ENCODE peak calls at places on chromosomes 1 and 21, in six cellular contexts. F, J, Q, K, B and C are unnamed samples.

GRCh38 chr1:7255303-7256058 is 470.2 kb downstream of the CAMTA1 start:
- DNase-seq in F (no peak), K (no peak), Q (no peak), J (no peak), B (no peak), C (no peak)

GRCh38 chr21:38839683-38840286 is 34.1 kb downstream of the ETS2 start:
- DNase-seq in J (peak), K (no peak), F (no peak), Q (peak), B (no peak), C (no peak)

GRCh38 chr1:119621714-119622113 is 26.4 kb downstream of the ZNF697 start:
- DNase-seq in J (no peak), K (no peak), B (no peak), F (no peak), Q (no peak), C (no peak)

GRCh38 chr1:33299461-33300155 is 21.3 kb downstream of the A3GALT2 start:
- DNase-seq in Q (no peak), F (no peak), J (no peak), K (no peak), B (no peak), C (no peak)

GRCh38 chr1:55039342-55040082 is at the start of gene PCSK9:
- DNase-seq in K (peak), B (peak), J (peak), Q (peak), F (no peak), C (peak)

GRCh38 chr21:46455575-46456385 is 2.9 kb upstream of the DIP2A start:
- DNase-seq in B (no peak), Q (peak), J (peak), F (no peak), K (no peak), C (no peak)

GRCh38 chr1:232538224-232538942 is 91.5 kb downstream of the SIPA1L2 start:
- DNase-seq in F (no peak), B (peak), J (peak), Q (peak), K (peak), C (peak)

GRCh38 chr1:205444931-205445652 is 10.8 kb downstream of the BLACAT1 start:
- DNase-seq in Q (peak), B (peak), J (no peak), K (peak), F (no peak), C (no peak)

GRCh38 chr1:44674113-44675000 is at the start of the genes ARMH1 and TMEM53:
- DNase-seq in K (peak), J (peak), B (peak), Q (peak), F (peak), C (peak)

GRCh38 chr1:115762792-115763191 is 5.7 kb downstream of the CASQ2 start:
- DNase-seq in Q (no peak), F (no peak), B (no peak), K (no peak), J (no peak), C (no peak)

GRCh38 chr1:175128523-175128922 is 60.9 kb downstream of the TNN start:
- DNase-seq in K (no peak), B (no peak), F (no peak), Q (no peak), J (no peak), C (no peak)

GRCh38 chr1:153375511-153375910 is at the start of gene S100A12:
- DNase-seq in J (no peak), F (no peak), B (no peak), Q (peak), K (no peak), C (no peak)

GRCh38 chr1:9314101-9314500 is 21.4 kb downstream of the SPSB1 start:
- DNase-seq in K (no peak), Q (no peak), F (no peak), B (no peak), J (no peak), C (no peak)

GRCh38 chr1:150829751-150830150 is 21.7 kb upstream of the CTSK start:
- DNase-seq in J (no peak), Q (no peak), B (no peak), K (no peak), F (no peak), C (no peak)

GRCh38 chr1:9593147-9593491 is 4.4 kb downstream of the TMEM201 start:
- DNase-seq in B (no peak), K (no peak), J (no peak), F (no peak), Q (no peak), C (no peak)

GRCh38 chr1:3463891-3464648 is 9.6 kb downstream of the ARHGEF16 start:
- DNase-seq in J (no peak), K (no peak), Q (no peak), F (no peak), B (no peak), C (no peak)

GRCh38 chr1:36919491-36920145 is 114.7 kb downstream of the GRIK3 start:
- DNase-seq in J (no peak), Q (no peak), B (peak), F (no peak), K (no peak), C (no peak)

GRCh38 chr1:204493882-204494280 is 724 bp downstream of the PIK3C2B start:
- DNase-seq in J (no peak), Q (peak), B (no peak), F (peak), K (peak), C (no peak)

GRCh38 chr1:26391450-26391849 is 18.9 kb upstream of the ZNF683 start:
- DNase-seq in J (peak), Q (peak), F (peak), B (no peak), K (peak), C (peak)

GRCh38 chr1:113538225-113538624 is 147.9 kb downstream of the MAGI3 start:
- DNase-seq in Q (peak), J (no peak), K (no peak), F (no peak), B (no peak), C (no peak)

GRCh38 chr1:23368562-23369334 is 888 bp downstream of the ZNF436 start:
- DNase-seq in B (peak), Q (peak), F (peak), J (peak), K (peak), C (peak)

GRCh38 chr1:83583351-83584014 is 415.4 kb downstream of the TTLL7 start:
- DNase-seq in J (no peak), Q (peak), K (no peak), B (no peak), F (peak), C (no peak)

GRCh38 chr1:207866471-207867135 is 44.3 kb downstream of the CD34 start:
- DNase-seq in J (no peak), K (no peak), F (no peak), B (no peak), Q (peak), C (no peak)

GRCh38 chr1:47624531-47624930 is 186.7 kb downstream of the FOXD2 start:
- DNase-seq in F (no peak), Q (no peak), B (peak), K (no peak), J (peak), C (no peak)

GRCh38 chr21:43277481-43278351 is 108.9 kb downstream of the CRYAA start:
- DNase-seq in B (no peak), F (no peak), Q (no peak), K (peak), J (no peak), C (no peak)

DNA sequence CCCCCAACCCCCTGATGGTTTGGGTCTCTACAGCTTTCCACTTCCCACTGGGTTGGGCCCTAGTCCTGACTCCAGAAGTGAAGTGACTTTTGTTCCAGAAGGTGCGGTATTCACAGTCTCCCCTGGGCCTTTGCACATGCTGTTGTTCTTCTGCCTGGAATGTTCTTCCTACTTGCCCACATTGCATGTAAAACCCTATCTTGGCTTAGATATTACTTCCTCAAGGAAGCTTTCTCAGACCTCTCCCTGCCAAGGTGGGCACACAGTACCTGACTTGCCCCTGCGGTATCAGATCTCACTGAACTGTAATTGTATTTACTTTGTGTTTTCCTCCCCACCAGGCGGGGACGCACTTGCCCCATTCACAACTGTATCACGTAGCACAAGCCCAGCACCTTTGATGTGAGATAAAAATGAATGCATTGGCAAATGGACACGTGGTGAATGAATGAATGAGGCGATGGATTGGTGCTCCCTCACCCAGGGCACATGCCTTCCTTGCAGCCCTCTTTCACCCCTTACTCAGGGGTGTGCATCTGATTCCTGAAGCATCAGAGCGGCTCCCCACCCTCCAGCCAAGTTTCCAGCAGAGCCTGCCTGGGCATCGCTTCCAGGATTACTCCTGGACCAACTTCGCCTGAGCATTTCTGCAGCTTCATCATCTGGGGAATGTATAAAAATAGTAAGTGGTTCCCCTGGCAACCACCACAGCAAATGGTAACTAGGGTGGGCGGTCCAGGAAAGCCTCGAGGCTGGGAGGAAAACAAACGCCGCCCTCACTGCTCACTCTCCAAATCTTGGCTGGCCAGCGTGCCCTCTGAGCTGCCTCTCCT is 19.8 kb downstream of the NENF start:
- DNase-seq in F (no peak), Q (peak), B (no peak), J (no peak), K (no peak), C (no peak)
- H3K4me3 ChIP-seq in F (no peak), Q (no peak), B (no peak), J (no peak), K (no peak), C (no peak)

GRCh38 chr1:18635833-18636671 is 5.4 kb downstream of the PAX7 start:
- DNase-seq in K (peak), F (no peak), Q (no peak), B (peak), J (no peak), C (no peak)
- H3K4me3 ChIP-seq in K (no peak), F (no peak), Q (no peak), B (peak), J (no peak), C (no peak)

GRCh38 chr1:160400284-160400645 is at the start of gene VANGL2:
- DNase-seq in F (peak), K (peak), B (peak), J (no peak), Q (peak), C (no peak)
- H3K4me3 ChIP-seq in F (peak), K (peak), B (peak), J (no peak), Q (peak), C (peak)

GRCh38 chr1:224720216-224720615 is 104.1 kb downstream of the CNIH3 start:
- DNase-seq in Q (no peak), J (no peak), K (no peak), F (no peak), B (no peak), C (no peak)
- H3K4me3 ChIP-seq in Q (no peak), J (no peak), K (no peak), F (no peak), B (no peak), C (no peak)

GRCh38 chr1:38992450-38993111 is 1.5 kb downstream of the AKIRIN1 start:
- DNase-seq in J (no peak), F (peak), Q (no peak), B (no peak), K (no peak), C (no peak)

GRCh38 chr1:38990401-38990745 is 703 bp upstream of the AKIRIN1 start:
- DNase-seq in B (no peak), J (no peak), F (no peak), Q (peak), K (peak), C (no peak)

GRCh38 chr1:38991638-38992449 is 768 bp downstream of the AKIRIN1 start:
- DNase-seq in F (peak), Q (peak), B (no peak), J (no peak), K (peak), C (no peak)

GRCh38 chr1:38990746-38991637 is at the start of gene AKIRIN1:
- DNase-seq in J (peak), B (peak), Q (peak), F (peak), K (peak), C (peak)

GRCh38 chr1:38989979-38990378 is 1.1 kb upstream of the AKIRIN1 start:
- DNase-seq in B (no peak), F (no peak), Q (no peak), J (no peak), K (no peak), C (no peak)
- H3K4me3 ChIP-seq in B (peak), F (no peak), Q (no peak), J (peak), K (peak), C (no peak)